ENCODE peak calls at places on chromosome 5, in ten cellular contexts. E is AG10803, N is astrocyte of the spinal cord, Z is cardiac muscle cell, Y is mammary epithelial cell, K is OCI-LY7, B is suprapubic skin, X is fibroblast of villous mesenchyme, A is heart left ventricle, M is HL-60. I is an unnamed sample.

GRCh38 chr5:34483442-34484033 is 172.6 kb upstream of the RAI14 start:
- DNase-seq in A (no peak), M (no peak), Y (no peak), N (no peak), X (no peak), E (no peak), K (no peak), B (no peak), Z (no peak), I (no peak)

GRCh38 chr5:124661317-124662141 is 84.9 kb downstream of the ZNF608 start:
- DNase-seq in Y (peak; percentile 82), E (peak; percentile 81), B (no peak), X (peak; percentile 76), A (no peak), M (no peak), K (no peak), Z (peak; percentile 82), N (peak; percentile 89), I (no peak)

GRCh38 chr5:154196955-154197652 is 6.6 kb downstream of the GALNT10 start:
- DNase-seq in M (peak; percentile 18), Y (no peak), E (peak; percentile 62), B (no peak), X (peak; percentile 71), A (no peak), K (peak; percentile 14), N (peak; percentile 53), Z (peak; percentile 52), I (no peak)

GRCh38 chr5:148623101-148623500 is 31.2 kb downstream of the HTR4 start:
- DNase-seq in K (no peak), X (no peak), B (no peak), A (no peak), E (no peak), M (no peak), Y (no peak), Z (no peak), N (no peak), I (no peak)

GRCh38 chr5:15525679-15526275 is 25.8 kb downstream of the FBXL7 start:
- DNase-seq in A (no peak), M (no peak), E (peak; percentile 36), X (no peak), B (no peak), N (peak; percentile 52), K (no peak), Y (no peak), Z (no peak), I (no peak)

GRCh38 chr5:179164331-179165311 is 104.4 kb downstream of the ZNF354C start:
- DNase-seq in B (peak; percentile 37), E (no peak), M (no peak), Y (no peak), N (no peak), K (no peak), X (no peak), A (no peak), Z (no peak), I (no peak)

GRCh38 chr5:93273176-93273575 is 307.8 kb downstream of the NR2F1-AS1 start:
- DNase-seq in B (no peak), Y (peak; percentile 83), Z (no peak), K (no peak), N (peak; percentile 75), M (no peak), A (no peak), X (peak; percentile 71), E (peak; percentile 61), I (no peak)

GRCh38 chr5:37875051-37875787 is 35.4 kb upstream of the GDNF start:
- DNase-seq in N (peak; percentile 91), E (peak; percentile 87), M (no peak), Z (no peak), X (peak; percentile 67), B (no peak), A (no peak), Y (peak; percentile 81), K (no peak), I (no peak)

GRCh38 chr5:94908889-94909480 is 290.5 kb downstream of the SLF1 start:
- DNase-seq in N (peak; percentile 55), X (peak; percentile 48), Y (peak; percentile 18), E (peak; percentile 41), Z (peak; percentile 64), A (no peak), M (peak; percentile 1), K (peak; percentile 37), B (no peak), I (no peak)

GRCh38 chr5:932628-933250 is 40.1 kb downstream of the TRIP13 start:
- DNase-seq in Y (no peak), M (no peak), Z (no peak), B (no peak), E (no peak), X (no peak), N (no peak), A (no peak), K (no peak), I (no peak)

GRCh38 chr5:177393206-177393765 is 7.2 kb downstream of the PFN3 start:
- DNase-seq in M (peak; percentile 66), N (no peak), A (no peak), X (no peak), Z (no peak), B (no peak), K (no peak), E (no peak), Y (no peak), I (no peak)

GRCh38 chr5:124664287-124664686 is 82.2 kb downstream of the ZNF608 start:
- DNase-seq in M (no peak), Z (no peak), E (no peak), A (no peak), X (no peak), Y (no peak), K (no peak), B (no peak), N (no peak), I (no peak)

GRCh38 chr5:132055441-132055807 is 5.0 kb upstream of the IL3 start:
- DNase-seq in E (no peak), X (no peak), A (no peak), N (no peak), M (no peak), K (no peak), B (no peak), Z (no peak), Y (no peak), I (no peak)

GRCh38 chr5:4868140-4868735 is 271.9 kb upstream of the ADAMTS16 start:
- DNase-seq in X (peak; percentile 7), M (peak; percentile 44), N (peak; percentile 27), E (peak; percentile 29), B (no peak), A (peak; percentile 43), Y (peak; percentile 23), K (peak; percentile 47), Z (peak; percentile 69), I (no peak)

GRCh38 chr5:172571892-172572291 is 69.2 kb upstream of the NEURL1B start:
- DNase-seq in M (no peak), Y (no peak), B (no peak), E (no peak), A (no peak), Z (no peak), K (no peak), X (no peak), N (no peak), I (no peak)

DNA sequence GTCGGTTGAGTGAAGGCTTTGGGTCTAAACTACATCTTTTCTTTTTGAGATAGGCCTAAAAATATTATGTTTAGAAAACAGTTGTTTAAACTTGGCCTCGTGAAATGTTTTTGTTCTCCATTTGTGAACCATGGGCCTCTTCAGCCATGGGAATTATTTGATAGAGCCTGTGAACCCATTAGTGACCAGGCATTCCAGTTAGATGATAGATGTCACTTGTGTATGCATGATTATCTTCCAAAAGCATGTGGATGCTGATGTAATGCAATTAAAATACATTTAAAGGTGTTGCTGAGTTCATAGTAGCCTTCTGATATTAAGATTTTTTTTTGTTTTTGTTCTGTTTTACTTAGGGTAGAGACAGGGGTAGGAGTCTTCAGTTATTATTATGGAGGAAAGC is 32.7 kb downstream of the CPEB4 start:
- DNase-seq in X (peak; percentile 22), K (no peak), A (no peak), M (no peak), N (no peak), B (no peak), Y (no peak), E (peak; percentile 42), Z (no peak), I (no peak)
- H3K4me3 ChIP-seq in X (no peak overlapping the region), K (no peak overlapping the region), A (no peak overlapping the region), M (no peak overlapping the region), N (no peak overlapping the region), B (no peak overlapping the region), Y (no peak overlapping the region), E (no peak overlapping the region), Z (no peak overlapping the region), I (no peak overlapping the region)

GRCh38 chr5:102270036-102270435 is 26.0 kb downstream of the SLCO4C1 start:
- DNase-seq in K (no peak), Y (no peak), E (no peak), N (no peak), X (no peak), A (no peak), M (no peak), Z (no peak), B (no peak), I (no peak)
- TF ChIP-seq CTCF in K (no peak), Y (no peak), E (no peak), N (no peak), X (no peak), A (no peak), M (no peak), Z (no peak), B (no peak), I (no peak)

GRCh38 chr5:140835622-140836510 is 1.8 kb downstream of the PCDHA7 start:
- DNase-seq in E (no peak), Z (no peak), B (no peak), M (no peak), K (no peak), X (no peak), A (no peak), Y (no peak), N (no peak), I (no peak)

GRCh38 chr5:140842798-140843733 is 2.1 kb downstream of the PCDHA8 start:
- DNase-seq in E (no peak), M (no peak), Z (no peak), K (no peak), N (no peak), A (no peak), B (no peak), X (no peak), Y (no peak), I (no peak)

GRCh38 chr5:140840978-140841962 is at the start of gene PCDHA8:
- DNase-seq in X (no peak), Y (no peak), M (no peak), K (peak; percentile 35), E (no peak), A (no peak), N (no peak), Z (no peak), B (no peak), I (no peak)
- H3K4me3 ChIP-seq in X (no peak within 1 kb of the TSS), Y (no peak within 1 kb of the TSS), M (no peak within 1 kb of the TSS), K (no peak within 1 kb of the TSS), E (no peak within 1 kb of the TSS), A (no peak within 1 kb of the TSS), N (no peak within 1 kb of the TSS), Z (no peak within 1 kb of the TSS), B (no peak within 1 kb of the TSS), I (no peak within 1 kb of the TSS)

GRCh38 chr5:17947029-17947428 is 312.8 kb downstream of the TAF11L14 start:
- DNase-seq in Z (no peak), A (no peak), K (no peak), E (no peak), X (no peak), N (no peak), Y (no peak), M (no peak), B (no peak), I (no peak)

GRCh38 chr5:17952231-17952630 is 318.0 kb downstream of the TAF11L14 start:
- DNase-seq in K (no peak), A (no peak), B (no peak), N (no peak), M (no peak), Y (no peak), Z (no peak), E (no peak), X (no peak), I (no peak)

GRCh38 chr5:17951392-17952169 is 317.3 kb downstream of the TAF11L14 start:
- DNase-seq in Z (no peak), Y (peak; percentile 54), A (no peak), M (no peak), E (no peak), N (no peak), X (no peak), B (no peak), K (no peak), I (no peak)
- TF ChIP-seq CTCF in Z (no peak), Y (peak; percentile 18), A (no peak), M (no peak), E (no peak), N (no peak), X (no peak), B (no peak), K (peak; percentile 55), I (no peak)